ENCODE peak calls at places on chromosomes 7 and 10, in six cellular contexts. N is HL-60, F is left ventricle myocardium inferior, D is cardiac fibroblast, G is mesothelial cell of epicardium, S is AG04450. Q is an unnamed sample.

GRCh38 chr10:100998183-100998990 is 1.2 kb upstream of the LZTS2 start:
- DNase-seq in N (peak), S (no peak), G (peak), F (peak), D (peak), Q (peak)

GRCh38 chr7:111708072-111708471 is 145.8 kb upstream of the IMMP2L start:
- DNase-seq in D (no peak), N (no peak), S (no peak), F (no peak), G (no peak), Q (no peak)

GRCh38 chr7:87510430-87510875 is 35.0 kb upstream of the ABCB4 start:
- DNase-seq in S (no peak), F (no peak), D (no peak), G (no peak), N (no peak), Q (no peak)

GRCh38 chr10:28959850-28960501 is 282.7 kb downstream of the BAMBI start:
- DNase-seq in F (no peak), N (no peak), S (no peak), G (no peak), D (no peak), Q (no peak)

GRCh38 chr7:122738937-122739336 is 36.2 kb upstream of the RNF148 start:
- DNase-seq in N (no peak), S (no peak), G (no peak), F (no peak), D (no peak), Q (no peak)

GRCh38 chr10:96719850-96720421 is 378 bp downstream of the PIK3AP1 start:
- DNase-seq in D (no peak), S (no peak), G (peak), F (peak), N (peak), Q (no peak)

GRCh38 chr7:44587843-44588711 is 6.0 kb upstream of the TMED4 start:
- DNase-seq in G (no peak), S (no peak), N (no peak), F (no peak), D (peak), Q (peak)

GRCh38 chr10:122786269-122786668 is 59.4 kb downstream of the CUZD1 start:
- DNase-seq in F (no peak), S (no peak), N (no peak), G (no peak), D (peak), Q (no peak)

GRCh38 chr10:48762104-48763042 is 77.7 kb downstream of the WDFY4 start:
- DNase-seq in F (no peak), S (no peak), G (no peak), N (no peak), D (peak), Q (no peak)

GRCh38 chr7:105590793-105591192 is 9.5 kb upstream of the EFCAB10 start:
- DNase-seq in N (no peak), F (no peak), D (no peak), G (no peak), S (no peak), Q (no peak)

GRCh38 chr7:105024734-105025133 is 10.7 kb downstream of the KMT2E start:
- DNase-seq in S (peak), G (no peak), D (peak), F (no peak), N (no peak), Q (no peak)

GRCh38 chr10:1894912-1895311 is 157.6 kb upstream of the ADARB2 start:
- DNase-seq in G (no peak), S (no peak), F (no peak), N (no peak), D (no peak), Q (no peak)

GRCh38 chr7:2209146-2209960 is 23.4 kb downstream of the MAD1L1 start:
- DNase-seq in G (peak), N (no peak), S (peak), D (peak), F (peak), Q (peak)
- TF ChIP-seq CTCF in G (peak), N (peak), S (peak), D (peak), F (peak), Q (peak)

DNA sequence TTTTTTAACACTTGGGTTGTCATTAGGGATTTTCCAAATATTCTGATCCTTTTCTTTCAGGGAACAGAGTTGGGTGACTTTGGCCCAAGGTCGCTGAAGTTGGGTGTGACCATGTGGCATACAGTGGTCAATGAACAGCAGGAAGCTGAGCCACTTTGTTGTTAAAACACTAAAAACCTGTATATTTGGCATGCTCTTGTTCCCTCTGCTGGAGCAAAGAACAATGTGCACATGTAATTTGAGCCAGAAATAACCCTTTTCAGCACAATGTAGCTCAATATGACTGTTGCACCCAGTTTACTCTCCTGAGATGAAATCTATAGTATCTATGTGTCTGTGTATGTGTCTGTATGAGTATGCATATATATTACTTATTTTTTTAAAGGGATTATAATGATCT is 74.9 kb downstream of the ADCYAP1R1 start:
- DNase-seq in N (no peak), G (no peak), S (no peak), F (no peak), D (peak), Q (peak)
- TF ChIP-seq CTCF in N (no peak), G (no peak), S (peak), F (no peak), D (peak), Q (peak)

DNA sequence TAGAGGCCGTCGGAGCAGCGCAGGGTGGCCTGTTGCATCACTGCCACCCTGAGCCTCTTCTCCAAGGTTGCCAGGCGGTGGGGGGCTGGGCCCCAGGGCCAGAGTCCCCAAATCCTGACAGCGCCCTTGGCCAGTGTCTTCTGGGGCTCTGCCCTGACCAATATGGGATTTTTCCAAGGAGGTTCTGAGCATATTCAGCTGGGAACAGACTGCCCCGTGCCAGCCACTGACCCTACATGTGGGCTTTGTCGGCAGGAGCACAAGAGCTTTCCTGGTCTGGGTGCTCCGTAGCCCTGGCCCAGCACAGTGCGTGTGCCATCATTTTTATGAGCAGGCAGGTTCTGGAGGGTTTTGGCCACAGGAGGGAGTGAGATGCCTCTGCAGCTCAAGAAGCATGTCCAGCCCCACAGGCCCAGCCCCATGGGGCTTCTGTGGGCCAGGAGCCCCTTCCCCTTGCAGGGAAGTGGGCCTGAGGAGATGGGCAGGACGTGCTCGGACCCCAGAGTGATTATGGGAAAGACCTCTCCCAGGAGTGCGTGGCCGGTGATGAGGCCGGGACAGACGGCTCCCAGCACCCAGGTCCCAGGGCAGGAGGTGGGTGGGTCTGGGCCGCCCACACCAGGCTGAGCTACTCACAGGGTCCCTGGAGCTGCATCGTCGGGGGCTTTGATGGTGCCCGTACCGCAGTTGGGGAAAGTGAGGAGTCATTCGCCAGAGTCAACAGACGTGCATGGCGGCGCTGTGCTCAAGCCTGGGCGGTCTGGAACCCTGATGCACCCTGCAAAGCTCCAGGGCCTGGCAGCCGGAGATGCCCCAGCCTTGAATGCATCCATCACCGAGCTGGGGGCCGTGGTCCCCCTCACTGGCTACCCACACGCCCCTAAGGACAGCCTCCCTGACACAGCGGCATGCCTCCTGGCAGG is 66.6 kb downstream of the PWWP2B start:
- DNase-seq in N (no peak), G (peak), D (peak), F (no peak), S (no peak), Q (no peak)
- TF ChIP-seq CTCF in N (peak), G (no peak), D (peak), F (peak), S (peak), Q (peak)

GRCh38 chr10:113475381-113475807 is 77.5 kb upstream of the HABP2 start:
- DNase-seq in G (no peak), N (no peak), F (no peak), S (no peak), D (no peak), Q (peak)
- TF ChIP-seq CTCF in G (no peak), N (no peak), F (no peak), S (no peak), D (no peak), Q (peak)

GRCh38 chr7:109699661-109700060 is 1130.0 kb downstream of the DNAJB9 start:
- DNase-seq in G (no peak), D (no peak), F (no peak), N (no peak), S (no peak), Q (no peak)
- TF ChIP-seq CTCF in G (no peak), D (no peak), F (no peak), N (no peak), S (no peak), Q (no peak)

GRCh38 chr7:22584179-22584578 is 84.2 kb upstream of the STEAP1B start:
- DNase-seq in F (no peak), S (no peak), G (no peak), N (no peak), D (no peak), Q (no peak)

GRCh38 chr7:22588396-22588795 is 88.4 kb upstream of the STEAP1B start:
- DNase-seq in N (no peak), G (no peak), F (no peak), S (no peak), D (no peak), Q (no peak)

GRCh38 chr7:22587322-22587721 is 87.3 kb upstream of the STEAP1B start:
- DNase-seq in N (no peak), G (no peak), D (peak), S (no peak), F (no peak), Q (no peak)

GRCh38 chr7:22586101-22586805 is 86.3 kb upstream of the STEAP1B start:
- DNase-seq in S (no peak), F (no peak), D (no peak), N (no peak), G (no peak), Q (no peak)

DNA sequence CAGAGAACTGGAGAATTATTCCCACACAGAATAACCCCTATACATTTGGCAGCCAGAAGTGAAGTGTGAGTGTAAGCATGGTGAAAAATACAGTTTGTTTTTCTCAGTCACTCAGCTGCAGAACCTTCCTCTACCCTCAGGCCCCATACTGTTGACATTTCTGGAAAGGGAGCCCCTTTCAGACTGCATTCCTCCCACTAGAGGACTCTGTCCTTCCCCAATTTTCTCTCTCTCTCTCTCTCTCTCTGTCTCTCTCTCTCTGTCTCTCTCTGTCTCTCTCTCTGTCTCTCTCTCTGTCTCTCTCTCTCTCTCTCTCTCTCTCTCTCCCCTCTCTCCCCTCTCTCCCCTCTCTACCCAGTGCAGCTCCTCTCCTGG is 86.8 kb upstream of the STEAP1B start:
- DNase-seq in G (no peak), F (no peak), D (peak), N (no peak), S (no peak), Q (no peak)
- TF ChIP-seq CTCF in G (no peak), F (peak), D (peak), N (no peak), S (peak), Q (peak)